ENCODE peak calls at places on chromosomes 12 and 14, in four cellular contexts. Y, M, F and L are unnamed samples.

GRCh38 chr14:77032854-77033621 is 4.5 kb upstream of the IRF2BPL start:
- DNase-seq in Y (no peak), M (no peak), F (peak), L (peak)

GRCh38 chr14:34199585-34199984 is 248.7 kb upstream of the EGLN3 start:
- DNase-seq in Y (no peak), M (no peak), F (no peak), L (no peak)

GRCh38 chr14:96016761-96017160 is 22.4 kb upstream of the C14orf132 start:
- DNase-seq in Y (no peak), M (no peak), F (no peak), L (no peak)

GRCh38 chr14:91291786-91292405 is 47.4 kb upstream of the GPR68 start:
- DNase-seq in Y (no peak), M (no peak), F (no peak), L (no peak)

GRCh38 chr14:92960706-92961566 is 38.0 kb downstream of the CHGA start:
- DNase-seq in Y (no peak), M (no peak), F (peak), L (no peak)

GRCh38 chr14:50750323-50750722 is 80.6 kb downstream of the NIN start:
- DNase-seq in Y (no peak), M (no peak), F (no peak), L (no peak)

GRCh38 chr14:51616256-51616655 is 35.5 kb upstream of the FRMD6 start:
- DNase-seq in Y (no peak), M (no peak), F (no peak), L (no peak)

GRCh38 chr14:24266344-24267244 is 3.6 kb upstream of the TGM1 start:
- DNase-seq in Y (no peak), M (no peak), F (no peak), L (no peak)

GRCh38 chr12:62794218-62794583 is 140.7 kb downstream of the PPM1H start:
- DNase-seq in Y (no peak), M (no peak), F (no peak), L (no peak)

GRCh38 chr14:39988939-39989338 is 556.7 kb upstream of the FBXO33 start:
- DNase-seq in Y (no peak), M (no peak), F (peak), L (no peak)

GRCh38 chr14:71022939-71023338 is 115.7 kb downstream of the PCNX1 start:
- DNase-seq in Y (no peak), M (no peak), F (no peak), L (no peak)

GRCh38 chr12:132389526-132390286 is 60.3 kb upstream of the GALNT9 start:
- DNase-seq in Y (no peak), M (no peak), F (no peak), L (no peak)

GRCh38 chr12:4505381-4505986 is 33.2 kb upstream of the RAD51AP1 start:
- DNase-seq in Y (no peak), M (no peak), F (no peak), L (no peak)

GRCh38 chr14:20934148-20934762 is 21.0 kb upstream of the RNASE2 start:
- DNase-seq in Y (peak), M (peak), F (peak), L (no peak)
- TF ChIP-seq CTCF in Y (peak), M (peak), F (peak), L (peak)

GRCh38 chr12:32110417-32110816 is 3.8 kb downstream of the BICD1 start:
- DNase-seq in Y (no peak), M (no peak), F (no peak), L (no peak)
- TF ChIP-seq CTCF in Y (no peak), M (no peak), F (no peak), L (no peak)

GRCh38 chr14:57290753-57291152 is 22.0 kb downstream of the AP5M1 start:
- DNase-seq in Y (no peak), M (no peak), F (no peak), L (no peak)

GRCh38 chr14:57291692-57292647 is 23.2 kb downstream of the AP5M1 start:
- DNase-seq in Y (no peak), M (no peak), F (no peak), L (no peak)

GRCh38 chr14:57295261-57295660 is 26.5 kb downstream of the AP5M1 start:
- DNase-seq in Y (no peak), M (no peak), F (peak), L (no peak)

GRCh38 chr14:57297852-57298251 is 29.1 kb downstream of the AP5M1 start:
- DNase-seq in Y (no peak), M (no peak), F (no peak), L (no peak)

DNA sequence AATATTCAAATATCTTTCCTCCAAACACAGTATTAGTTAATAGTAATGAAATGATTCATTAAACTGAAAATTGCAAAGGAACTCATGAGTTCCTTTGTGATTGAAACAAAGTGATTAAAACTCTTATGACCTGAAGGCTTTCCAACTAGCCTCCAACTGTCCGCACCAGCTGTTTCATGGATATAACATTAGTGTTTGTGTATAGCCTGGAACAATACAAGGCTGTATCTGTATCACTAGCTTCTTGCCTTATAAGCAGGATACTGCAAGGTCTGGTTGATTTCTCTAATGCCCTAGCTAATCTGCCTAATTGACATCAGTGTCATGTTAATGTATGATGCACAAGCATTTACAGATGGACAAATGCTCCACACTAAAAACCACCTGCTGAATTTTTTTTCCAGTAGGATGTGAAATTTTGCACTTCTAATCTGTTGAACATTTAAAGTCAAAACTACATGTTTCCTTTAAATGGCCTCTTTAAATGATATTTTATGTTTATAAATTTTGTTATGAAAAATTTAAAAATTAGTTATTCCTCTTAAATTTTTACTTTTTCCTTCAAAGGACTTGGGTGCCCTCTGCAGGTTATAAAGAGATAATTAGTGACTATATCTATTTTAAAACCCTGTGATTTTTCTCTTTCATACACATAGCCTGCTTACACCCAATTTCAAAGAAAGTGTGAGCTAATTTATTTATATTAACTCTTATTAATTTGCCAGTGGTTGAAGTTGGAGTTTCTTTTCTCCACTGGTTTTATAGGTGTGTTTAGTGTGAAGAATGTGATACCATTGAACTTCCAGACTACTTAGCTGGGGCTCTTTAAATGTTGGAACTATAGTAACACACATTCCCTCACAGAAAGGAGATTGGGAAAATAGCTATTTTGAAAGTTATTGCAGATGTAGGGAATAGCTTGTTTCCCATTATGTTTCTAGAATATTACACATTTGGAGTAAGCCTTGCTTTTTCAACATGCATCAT is 25.4 kb downstream of the AP5M1 start:
- DNase-seq in Y (no peak), M (no peak), F (peak), L (no peak)
- TF ChIP-seq CTCF in Y (no peak), M (no peak), F (peak), L (peak)

DNA sequence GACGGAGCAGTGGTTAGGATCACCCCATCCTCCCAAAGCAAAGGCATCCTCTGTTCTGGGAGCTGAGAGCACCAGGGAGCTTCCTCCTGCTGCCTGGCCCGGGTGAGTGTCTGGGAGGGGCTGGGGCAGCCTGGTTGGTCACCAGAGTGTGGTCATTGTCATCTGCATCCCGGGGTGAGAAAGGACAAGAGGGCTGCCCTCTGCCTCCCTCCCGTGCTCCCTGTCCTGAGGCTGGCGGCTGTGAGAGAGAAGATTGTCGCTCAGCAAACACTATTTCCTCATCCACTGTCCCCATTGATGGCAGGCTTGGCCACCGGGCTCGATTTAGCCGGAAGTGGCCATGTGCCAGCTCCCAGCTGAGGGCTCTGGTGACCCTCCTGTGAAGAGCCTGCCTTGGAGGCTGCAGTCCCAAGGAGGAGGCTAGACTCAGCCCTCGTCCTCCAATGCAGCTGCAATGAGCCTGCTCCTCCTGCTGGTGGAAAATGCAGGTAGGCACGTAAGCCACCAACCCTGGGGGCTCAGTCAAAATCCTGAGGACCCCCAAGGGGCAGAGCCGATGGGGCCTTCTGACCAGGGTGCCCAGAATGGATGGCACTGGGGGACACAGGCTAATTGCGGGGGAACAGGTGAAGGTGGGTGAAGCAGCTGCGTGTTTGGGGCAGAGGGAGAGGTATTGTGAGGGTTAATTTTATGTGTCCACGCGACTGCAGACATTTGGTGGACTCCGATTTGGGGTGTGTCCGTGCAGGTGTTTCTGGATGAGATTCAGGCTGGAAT is 155.7 kb downstream of the KIF26A start:
- DNase-seq in Y (no peak), M (no peak), F (peak), L (no peak)
- TF ChIP-seq CTCF in Y (peak), M (peak), F (peak), L (peak)

GRCh38 chr12:106774808-106775524 is 484 bp downstream of the RIC8B start:
- DNase-seq in Y (no peak), M (no peak), F (peak), L (no peak)

GRCh38 chr12:106776897-106777296 is 2.4 kb downstream of the RIC8B start:
- DNase-seq in Y (no peak), M (no peak), F (no peak), L (no peak)

GRCh38 chr12:106773286-106773685 is 1.2 kb upstream of the RIC8B start:
- DNase-seq in Y (no peak), M (no peak), F (no peak), L (no peak)

GRCh38 chr12:106771425-106771824 is 3.1 kb upstream of the RIC8B start:
- DNase-seq in Y (no peak), M (no peak), F (no peak), L (no peak)

DNA sequence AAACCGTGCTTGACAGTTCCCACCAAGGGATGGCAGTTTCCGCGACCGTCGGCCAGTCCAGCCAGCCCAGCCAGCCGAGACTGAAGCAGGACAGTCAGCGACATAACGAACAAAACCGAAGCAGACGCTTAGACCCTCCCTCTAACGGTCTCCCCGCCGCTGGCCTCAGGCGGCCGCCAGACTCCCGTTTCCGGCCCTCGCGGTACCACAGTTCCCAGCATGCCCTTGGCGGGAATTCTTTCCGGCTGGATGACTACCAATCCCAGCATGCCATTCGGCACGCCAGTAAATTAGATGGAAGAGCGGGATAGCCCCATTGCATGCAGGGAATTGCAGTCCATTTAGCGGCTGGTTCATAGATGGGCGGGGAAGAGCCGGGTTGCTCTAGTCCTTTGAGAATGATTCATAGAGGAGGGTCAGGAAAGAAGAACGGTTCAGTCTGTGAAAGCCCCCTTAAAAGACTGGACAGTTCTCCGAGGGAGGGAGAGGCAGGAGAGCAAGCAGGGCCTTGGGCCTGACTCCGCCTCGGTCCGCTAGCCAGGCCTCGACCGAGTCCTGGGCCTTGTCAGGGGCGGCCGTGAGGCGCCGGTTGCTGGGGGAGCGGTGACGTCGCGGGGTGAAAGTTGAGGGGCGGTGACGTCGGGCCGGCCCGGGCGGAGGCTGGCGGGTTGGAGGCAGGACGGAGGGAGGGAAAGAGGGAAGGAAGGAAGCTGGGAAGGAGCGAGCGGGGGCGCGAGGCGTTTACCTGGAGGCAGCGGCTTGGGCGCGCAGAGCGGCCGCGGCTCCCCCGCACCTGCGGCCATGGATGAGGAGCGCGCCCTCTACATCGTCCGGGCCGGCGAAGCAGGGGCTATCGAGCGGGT is at the start of gene RIC8B:
- DNase-seq in Y (peak), M (peak), F (peak), L (peak)
- TF ChIP-seq CTCF in Y (no peak), M (no peak), F (peak), L (peak)

GRCh38 chr12:98725481-98726247 is 80.6 kb downstream of the APAF1 start:
- DNase-seq in Y (no peak), M (no peak), F (peak), L (no peak)
- TF ChIP-seq CTCF in Y (peak), M (peak), F (peak), L (peak)

GRCh38 chr14:25463475-25463874 is 413.5 kb upstream of the STXBP6 start:
- DNase-seq in Y (no peak), M (no peak), F (no peak), L (no peak)

GRCh38 chr14:25464078-25464477 is 414.1 kb upstream of the STXBP6 start:
- DNase-seq in Y (no peak), M (no peak), F (no peak), L (no peak)

GRCh38 chr14:25464772-25465171 is 414.8 kb upstream of the STXBP6 start:
- DNase-seq in Y (no peak), M (no peak), F (no peak), L (no peak)

GRCh38 chr14:25461780-25462179 is 411.8 kb upstream of the STXBP6 start:
- DNase-seq in Y (no peak), M (no peak), F (no peak), L (no peak)
- TF ChIP-seq CTCF in Y (peak), M (no peak), F (no peak), L (no peak)